ENCODE peak calls at places on chromosomes 16 and 17, in four cellular contexts. One of them, this sample, is unnamed.

GRCh38 chr16:48232459-48233040 is 11.6 kb upstream of the LONP2 start:
- DNase-seq in K562: no peak
- DNase-seq in HL-60: no peak
- DNase-seq in GM12878: no peak
- DNase-seq in this sample: no peak

GRCh38 chr17:46976626-46977270 is 2.3 kb downstream of the RPRML start:
- DNase-seq in K562: peak
- DNase-seq in HL-60: no peak
- DNase-seq in GM12878: no peak
- DNase-seq in this sample: no peak

GRCh38 chr16:80667258-80667560 is 126.4 kb downstream of the DYNLRB2 start:
- DNase-seq in K562: no peak
- DNase-seq in HL-60: no peak
- DNase-seq in GM12878: no peak
- DNase-seq in this sample: no peak

GRCh38 chr17:76353004-76353598 is 615 bp downstream of the PRPSAP1 start:
- DNase-seq in K562: no peak
- DNase-seq in HL-60: no peak
- DNase-seq in GM12878: no peak
- DNase-seq in this sample: peak

GRCh38 chr16:22255335-22255734 is 41.9 kb upstream of the POLR3E start:
- DNase-seq in K562: peak
- DNase-seq in HL-60: no peak
- DNase-seq in GM12878: no peak
- DNase-seq in this sample: no peak

GRCh38 chr16:19118938-19119431 is 5.2 kb downstream of the ITPRIPL2 start:
- DNase-seq in K562: peak
- DNase-seq in HL-60: peak
- DNase-seq in GM12878: no peak
- DNase-seq in this sample: no peak

GRCh38 chr17:40063915-40064531 is 1.3 kb downstream of the THRA start:
- DNase-seq in K562: no peak
- DNase-seq in HL-60: peak
- DNase-seq in GM12878: no peak
- DNase-seq in this sample: no peak

GRCh38 chr17:44581868-44582267 is 24.6 kb downstream of the FZD2 start:
- DNase-seq in K562: no peak
- DNase-seq in HL-60: peak
- DNase-seq in GM12878: no peak
- DNase-seq in this sample: no peak

GRCh38 chr17:55693244-55694216 is 29.1 kb downstream of the TMEM100 start:
- DNase-seq in K562: no peak
- DNase-seq in HL-60: peak
- DNase-seq in GM12878: no peak
- DNase-seq in this sample: no peak

GRCh38 chr17:63842540-63843386 is at the start of gene SMARCD2:
- DNase-seq in K562: peak
- DNase-seq in HL-60: peak
- DNase-seq in GM12878: peak
- DNase-seq in this sample: peak

GRCh38 chr17:12088035-12088434 is 67.4 kb downstream of the MAP2K4 start:
- DNase-seq in K562: no peak
- DNase-seq in HL-60: no peak
- DNase-seq in GM12878: no peak
- DNase-seq in this sample: no peak

GRCh38 chr17:13888043-13888442 is 181.3 kb upstream of the COX10 start:
- DNase-seq in K562: peak
- DNase-seq in HL-60: no peak
- DNase-seq in GM12878: no peak
- DNase-seq in this sample: no peak

GRCh38 chr16:4477966-4478365 is 1.8 kb downstream of the HMOX2 start:
- DNase-seq in K562: no peak
- DNase-seq in HL-60: peak
- DNase-seq in GM12878: no peak
- DNase-seq in this sample: no peak

GRCh38 chr16:53080345-53081031 is 25.7 kb downstream of the CHD9 start:
- DNase-seq in K562: no peak
- DNase-seq in HL-60: no peak
- DNase-seq in GM12878: no peak
- DNase-seq in this sample: no peak

GRCh38 chr16:83441523-83441922 is 366.3 kb upstream of the HSBP1 start:
- DNase-seq in K562: no peak
- DNase-seq in HL-60: no peak
- DNase-seq in GM12878: no peak
- DNase-seq in this sample: no peak

DNA sequence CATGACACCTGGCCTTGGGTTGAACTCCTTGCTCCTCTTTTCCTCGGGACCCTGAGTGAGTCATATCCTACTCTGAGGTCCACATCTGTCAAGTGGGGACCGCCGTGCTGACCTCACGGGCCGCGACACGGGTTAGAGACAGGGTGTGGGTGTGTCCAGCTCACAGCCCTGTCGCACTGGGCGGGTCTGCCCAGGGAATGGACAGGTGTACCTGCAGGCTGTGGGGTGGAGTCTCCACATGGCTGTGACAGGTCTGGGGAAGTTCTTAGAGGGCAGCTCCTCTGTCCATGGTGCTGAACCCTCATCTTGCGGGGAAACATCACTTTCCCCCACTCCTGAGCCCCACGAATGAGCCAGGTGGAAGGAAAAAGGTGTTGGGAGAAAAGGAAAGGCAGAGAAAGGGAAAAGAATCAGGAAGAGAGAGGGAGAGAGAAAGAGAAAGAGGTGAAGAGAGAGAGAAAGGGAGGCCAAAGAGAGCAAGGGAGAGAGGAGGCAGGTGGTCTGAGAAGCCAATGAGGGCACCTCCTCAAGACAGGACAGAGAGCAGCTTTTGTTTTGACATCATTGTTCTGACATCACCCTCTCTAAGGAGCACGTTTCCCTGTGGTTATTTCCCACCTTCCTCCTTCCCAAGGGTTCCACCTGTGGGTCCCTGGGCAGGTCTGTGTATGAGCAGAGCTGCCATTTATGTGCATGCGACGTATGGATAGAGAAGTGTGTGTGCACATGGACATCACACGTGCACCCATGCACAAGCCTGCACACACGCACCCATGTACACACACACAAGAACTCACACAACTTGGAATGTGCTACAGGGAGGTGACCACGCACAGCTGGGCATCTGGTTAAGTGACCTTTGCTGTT is 32.6 kb upstream of the CBFA2T3 start:
- DNase-seq in K562: peak
- DNase-seq in HL-60: no peak
- DNase-seq in GM12878: no peak
- DNase-seq in this sample: no peak
- TF ChIP-seq SPI1 in K562: no peak
- TF ChIP-seq SPI1 in HL-60: no peak
- TF ChIP-seq SPI1 in GM12878: no peak
- TF ChIP-seq SPI1 in this sample: no peak

DNA sequence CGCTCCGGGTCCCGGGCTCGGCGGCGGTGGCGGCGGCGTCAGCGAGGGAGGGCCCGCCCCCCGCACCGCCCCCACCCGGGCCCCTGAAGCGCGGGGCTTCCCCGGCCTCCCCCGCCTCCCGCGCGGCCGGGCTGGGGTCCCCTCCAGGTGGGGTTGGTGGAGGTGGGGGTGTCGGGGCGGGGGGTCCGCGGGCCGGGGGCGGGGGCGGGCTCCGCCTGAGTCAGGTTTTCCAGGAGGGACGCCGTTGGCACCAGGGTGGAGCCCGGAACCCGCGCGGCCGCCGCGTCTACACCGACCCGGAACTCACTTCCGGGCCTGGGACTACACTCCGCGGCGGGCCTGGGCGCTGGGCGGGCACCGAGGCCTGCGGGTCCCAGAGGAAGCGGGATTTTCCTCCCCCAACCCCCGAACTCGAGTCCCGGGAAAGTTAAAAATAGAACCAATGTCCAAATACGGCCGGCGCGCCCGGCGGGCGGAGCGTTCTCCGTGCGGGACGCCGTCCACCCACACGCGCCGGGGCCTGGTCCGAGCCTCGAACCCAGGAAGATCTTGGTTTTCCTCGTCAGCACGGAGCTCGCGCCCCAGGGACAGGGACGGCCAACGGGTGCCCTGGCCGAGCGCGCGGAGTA is 6.6 kb downstream of the MYO1C start:
- DNase-seq in K562: peak
- DNase-seq in HL-60: no peak
- DNase-seq in GM12878: no peak
- DNase-seq in this sample: peak
- TF ChIP-seq POLR2AphosphoS5 in K562: no peak
- TF ChIP-seq POLR2AphosphoS5 in HL-60: no peak
- TF ChIP-seq POLR2AphosphoS5 in GM12878: peak
- TF ChIP-seq POLR2AphosphoS5 in this sample: no peak

DNA sequence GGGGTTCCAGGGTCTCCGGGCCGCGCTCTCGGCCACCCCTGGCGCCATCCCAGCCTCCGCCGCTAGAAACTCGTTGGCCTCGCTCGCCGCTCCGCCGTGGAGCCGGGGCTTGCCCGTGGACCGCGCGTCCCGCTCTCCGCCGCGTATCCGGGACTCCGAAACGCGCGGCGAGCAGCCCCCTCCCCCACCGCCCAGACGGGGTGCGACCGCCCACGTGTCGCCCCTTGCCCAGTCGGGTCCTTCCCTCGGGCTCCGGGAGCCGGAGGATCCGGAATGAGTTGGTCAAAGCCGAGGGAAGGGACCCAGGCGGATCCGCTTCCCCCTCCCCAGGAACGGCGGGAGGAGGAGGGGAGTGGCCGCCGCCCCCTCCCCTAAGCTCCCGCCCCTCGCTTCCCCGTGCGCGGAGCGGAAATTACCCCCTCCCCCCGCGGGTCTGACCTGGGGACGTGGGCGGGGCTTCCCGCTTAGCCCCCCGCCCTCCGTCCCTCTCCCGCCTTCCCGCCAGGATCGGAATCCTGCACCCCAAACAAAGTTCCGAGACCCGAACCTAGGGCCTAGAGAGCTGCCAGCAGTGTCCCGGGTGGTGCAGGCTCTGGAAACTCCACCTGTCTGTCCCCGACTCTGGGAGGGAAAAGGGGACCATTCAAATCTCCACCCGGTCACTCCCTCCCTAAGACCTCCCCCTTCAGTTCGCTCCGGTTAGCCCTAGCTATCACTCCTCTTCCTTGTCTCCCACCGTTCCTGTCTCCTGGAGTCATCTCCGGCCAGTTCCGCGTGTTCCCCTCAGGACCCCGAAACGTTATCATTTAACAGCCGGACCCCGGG is 1.1 kb upstream of the IGF2BP1 start:
- DNase-seq in K562: peak
- DNase-seq in HL-60: peak
- DNase-seq in GM12878: no peak
- DNase-seq in this sample: no peak
- TF ChIP-seq SPI1 in K562: no peak
- TF ChIP-seq SPI1 in HL-60: no peak
- TF ChIP-seq SPI1 in GM12878: no peak
- TF ChIP-seq SPI1 in this sample: no peak

GRCh38 chr16:71883849-71884638 is at the start of gene ZNF821:
- DNase-seq in K562: peak
- DNase-seq in HL-60: peak
- DNase-seq in GM12878: no peak
- DNase-seq in this sample: peak
- TF ChIP-seq POLR2AphosphoS5 in K562: no peak
- TF ChIP-seq POLR2AphosphoS5 in HL-60: no peak
- TF ChIP-seq POLR2AphosphoS5 in GM12878: peak
- TF ChIP-seq POLR2AphosphoS5 in this sample: no peak

GRCh38 chr17:79670537-79671386 is 59.9 kb upstream of the RBFOX3 start:
- DNase-seq in K562: no peak
- DNase-seq in HL-60: no peak
- DNase-seq in GM12878: no peak
- DNase-seq in this sample: no peak
- TF ChIP-seq SPI1 in K562: no peak
- TF ChIP-seq SPI1 in HL-60: no peak
- TF ChIP-seq SPI1 in GM12878: no peak
- TF ChIP-seq SPI1 in this sample: no peak

DNA sequence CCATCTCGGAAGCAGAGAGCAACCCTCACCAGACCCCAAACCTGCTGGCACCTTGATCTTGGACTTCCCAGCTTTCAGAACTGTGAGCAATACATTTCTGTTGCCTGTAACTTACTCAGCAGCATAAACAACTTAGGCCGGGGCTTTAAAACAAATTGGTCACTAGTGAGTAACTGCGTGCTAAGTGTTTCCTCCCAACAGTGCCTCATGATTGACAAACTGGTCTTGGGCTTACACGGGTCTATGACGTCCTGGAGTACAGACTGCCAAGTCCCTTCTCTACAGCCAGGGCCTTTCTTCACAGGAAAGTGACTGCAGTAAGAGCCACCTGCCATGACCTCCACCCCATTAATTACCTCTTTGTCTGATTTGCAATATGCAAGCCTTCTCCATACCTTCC is 136.7 kb downstream of the XYLT1 start:
- DNase-seq in K562: no peak
- DNase-seq in HL-60: no peak
- DNase-seq in GM12878: no peak
- DNase-seq in this sample: no peak
- TF ChIP-seq POLR2AphosphoS5 in K562: no peak
- TF ChIP-seq POLR2AphosphoS5 in HL-60: no peak
- TF ChIP-seq POLR2AphosphoS5 in GM12878: no peak
- TF ChIP-seq POLR2AphosphoS5 in this sample: no peak

DNA sequence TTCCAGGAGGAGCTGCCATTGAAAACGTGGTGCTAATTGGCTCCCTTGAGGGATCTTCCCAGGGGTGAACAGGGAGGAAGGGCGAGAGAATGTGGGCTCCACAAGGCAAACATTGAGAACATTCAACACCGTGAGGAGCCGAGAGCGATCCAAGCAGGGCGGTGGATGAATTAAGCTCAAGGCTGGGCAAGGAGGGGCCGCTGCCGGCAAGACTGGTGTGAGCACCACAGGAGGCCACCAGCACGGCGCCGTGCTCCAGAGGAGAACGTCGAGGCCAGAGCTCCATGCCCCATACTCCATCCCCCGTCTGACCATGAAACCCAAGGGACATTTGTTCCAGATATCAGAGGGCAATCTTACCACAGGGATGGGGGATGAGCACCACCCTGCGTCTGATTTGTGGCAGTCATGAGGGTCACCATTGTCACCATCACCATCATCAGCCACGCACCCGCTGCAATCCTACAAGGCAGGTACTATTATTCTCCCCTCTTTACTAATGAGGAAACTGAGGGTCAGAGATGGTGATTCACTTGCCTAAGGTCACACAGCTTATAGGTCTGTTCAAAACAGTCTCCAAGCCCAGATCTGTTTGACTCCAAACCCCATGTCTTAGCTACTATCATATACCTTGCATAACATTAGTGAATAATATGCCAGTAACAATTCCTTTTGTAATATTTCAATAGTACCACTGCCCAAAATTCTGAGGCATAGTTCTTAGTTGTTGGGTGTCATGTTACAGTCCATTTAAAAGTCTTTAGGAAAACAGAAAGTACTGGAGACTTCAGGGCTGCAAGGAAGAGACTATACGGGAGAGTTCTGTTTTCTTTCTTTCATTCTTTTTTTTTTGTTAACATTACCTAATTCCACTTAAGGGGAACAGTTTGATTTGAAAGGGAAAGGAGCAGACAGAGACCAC is 166.6 kb downstream of the C16orf95 start:
- DNase-seq in K562: no peak
- DNase-seq in HL-60: no peak
- DNase-seq in GM12878: no peak
- DNase-seq in this sample: no peak
- TF ChIP-seq SPI1 in K562: no peak
- TF ChIP-seq SPI1 in HL-60: no peak
- TF ChIP-seq SPI1 in GM12878: no peak
- TF ChIP-seq SPI1 in this sample: no peak